ENCODE peak calls at places on chromosomes 3 and 15, in eight cellular contexts. One of them, this sample, is unnamed.

GRCh38 chr15:68980786-68981185 is 33.7 kb upstream of the NOX5 start:
- DNase-seq in stimulated activated CD8-positive, alpha-beta memory T cell treated with anti-CD3 and anti-CD28 coated beads, Interleukin-7, amount 100 ng/mL, for 1 hour: no peak
- DNase-seq in left cardiac atrium: no peak
- DNase-seq in left ventricle myocardium superior: no peak
- DNase-seq in activated naive CD4-positive, alpha-beta T cell: no peak
- DNase-seq in HEK293T: no peak
- DNase-seq in fibroblast of the aortic adventitia: no peak
- DNase-seq in HTR-8/SVneo: no peak
- DNase-seq in this sample: no peak

GRCh38 chr3:17579289-17580031 is 163.0 kb downstream of the TBC1D5 start:
- DNase-seq in HEK293T: no peak
- DNase-seq in HTR-8/SVneo: no peak
- DNase-seq in left ventricle myocardium superior: no peak
- DNase-seq in activated naive CD4-positive, alpha-beta T cell: no peak
- DNase-seq in stimulated activated CD8-positive, alpha-beta memory T cell treated with anti-CD3 and anti-CD28 coated beads, Interleukin-7, amount 100 ng/mL, for 1 hour: no peak
- DNase-seq in left cardiac atrium: no peak
- DNase-seq in fibroblast of the aortic adventitia: peak
- DNase-seq in this sample: no peak

GRCh38 chr3:102360211-102360610 is 74.6 kb upstream of the ZPLD1 start:
- DNase-seq in left ventricle myocardium superior: no peak
- DNase-seq in stimulated activated CD8-positive, alpha-beta memory T cell treated with anti-CD3 and anti-CD28 coated beads, Interleukin-7, amount 100 ng/mL, for 1 hour: no peak
- DNase-seq in HTR-8/SVneo: no peak
- DNase-seq in fibroblast of the aortic adventitia: no peak
- DNase-seq in activated naive CD4-positive, alpha-beta T cell: no peak
- DNase-seq in HEK293T: no peak
- DNase-seq in left cardiac atrium: no peak
- DNase-seq in this sample: no peak

GRCh38 chr3:18770800-18771199 is 345.7 kb upstream of the SATB1 start:
- DNase-seq in stimulated activated CD8-positive, alpha-beta memory T cell treated with anti-CD3 and anti-CD28 coated beads, Interleukin-7, amount 100 ng/mL, for 1 hour: no peak
- DNase-seq in HTR-8/SVneo: no peak
- DNase-seq in activated naive CD4-positive, alpha-beta T cell: no peak
- DNase-seq in HEK293T: no peak
- DNase-seq in left ventricle myocardium superior: no peak
- DNase-seq in fibroblast of the aortic adventitia: no peak
- DNase-seq in left cardiac atrium: no peak
- DNase-seq in this sample: no peak

GRCh38 chr3:136327671-136328070 is 77.5 kb downstream of the PCCB start:
- DNase-seq in HTR-8/SVneo: no peak
- DNase-seq in left ventricle myocardium superior: no peak
- DNase-seq in stimulated activated CD8-positive, alpha-beta memory T cell treated with anti-CD3 and anti-CD28 coated beads, Interleukin-7, amount 100 ng/mL, for 1 hour: no peak
- DNase-seq in activated naive CD4-positive, alpha-beta T cell: no peak
- DNase-seq in HEK293T: no peak
- DNase-seq in fibroblast of the aortic adventitia: no peak
- DNase-seq in left cardiac atrium: no peak
- DNase-seq in this sample: no peak

GRCh38 chr15:81113204-81113657 is 20.8 kb upstream of the CFAP161 start:
- DNase-seq in left ventricle myocardium superior: no peak
- DNase-seq in activated naive CD4-positive, alpha-beta T cell: no peak
- DNase-seq in left cardiac atrium: no peak
- DNase-seq in fibroblast of the aortic adventitia: no peak
- DNase-seq in HTR-8/SVneo: no peak
- DNase-seq in HEK293T: no peak
- DNase-seq in stimulated activated CD8-positive, alpha-beta memory T cell treated with anti-CD3 and anti-CD28 coated beads, Interleukin-7, amount 100 ng/mL, for 1 hour: no peak
- DNase-seq in this sample: no peak

GRCh38 chr3:189170559-189170958 is 1.2 kb upstream of the TPRG1 start:
- DNase-seq in left cardiac atrium: no peak
- DNase-seq in stimulated activated CD8-positive, alpha-beta memory T cell treated with anti-CD3 and anti-CD28 coated beads, Interleukin-7, amount 100 ng/mL, for 1 hour: no peak
- DNase-seq in fibroblast of the aortic adventitia: no peak
- DNase-seq in activated naive CD4-positive, alpha-beta T cell: no peak
- DNase-seq in left ventricle myocardium superior: no peak
- DNase-seq in HEK293T: no peak
- DNase-seq in HTR-8/SVneo: no peak
- DNase-seq in this sample: no peak

GRCh38 chr3:165336786-165337185 is 140.6 kb upstream of the SLITRK3 start:
- DNase-seq in stimulated activated CD8-positive, alpha-beta memory T cell treated with anti-CD3 and anti-CD28 coated beads, Interleukin-7, amount 100 ng/mL, for 1 hour: no peak
- DNase-seq in fibroblast of the aortic adventitia: no peak
- DNase-seq in left cardiac atrium: no peak
- DNase-seq in left ventricle myocardium superior: no peak
- DNase-seq in HEK293T: no peak
- DNase-seq in HTR-8/SVneo: no peak
- DNase-seq in activated naive CD4-positive, alpha-beta T cell: no peak
- DNase-seq in this sample: no peak

GRCh38 chr15:31305375-31305774 is 21.3 kb upstream of the KLF13 start:
- DNase-seq in HTR-8/SVneo: no peak
- DNase-seq in stimulated activated CD8-positive, alpha-beta memory T cell treated with anti-CD3 and anti-CD28 coated beads, Interleukin-7, amount 100 ng/mL, for 1 hour: no peak
- DNase-seq in left cardiac atrium: no peak
- DNase-seq in HEK293T: no peak
- DNase-seq in activated naive CD4-positive, alpha-beta T cell: no peak
- DNase-seq in left ventricle myocardium superior: no peak
- DNase-seq in fibroblast of the aortic adventitia: no peak
- DNase-seq in this sample: no peak

GRCh38 chr3:184604956-184605290 is 43.3 kb downstream of the EPHB3 start:
- DNase-seq in fibroblast of the aortic adventitia: no peak
- DNase-seq in HEK293T: no peak
- DNase-seq in stimulated activated CD8-positive, alpha-beta memory T cell treated with anti-CD3 and anti-CD28 coated beads, Interleukin-7, amount 100 ng/mL, for 1 hour: no peak
- DNase-seq in activated naive CD4-positive, alpha-beta T cell: no peak
- DNase-seq in left cardiac atrium: no peak
- DNase-seq in HTR-8/SVneo: no peak
- DNase-seq in left ventricle myocardium superior: no peak
- DNase-seq in this sample: no peak

GRCh38 chr15:76208786-76209424 is 102.4 kb downstream of the ETFA start:
- DNase-seq in HEK293T: no peak
- DNase-seq in fibroblast of the aortic adventitia: no peak
- DNase-seq in stimulated activated CD8-positive, alpha-beta memory T cell treated with anti-CD3 and anti-CD28 coated beads, Interleukin-7, amount 100 ng/mL, for 1 hour: no peak
- DNase-seq in activated naive CD4-positive, alpha-beta T cell: no peak
- DNase-seq in HTR-8/SVneo: no peak
- DNase-seq in left ventricle myocardium superior: no peak
- DNase-seq in left cardiac atrium: peak
- DNase-seq in this sample: no peak

GRCh38 chr3:42490243-42490642 is 12.2 kb upstream of the VIPR1 start:
- DNase-seq in activated naive CD4-positive, alpha-beta T cell: no peak
- DNase-seq in HEK293T: no peak
- DNase-seq in stimulated activated CD8-positive, alpha-beta memory T cell treated with anti-CD3 and anti-CD28 coated beads, Interleukin-7, amount 100 ng/mL, for 1 hour: no peak
- DNase-seq in left cardiac atrium: no peak
- DNase-seq in HTR-8/SVneo: no peak
- DNase-seq in fibroblast of the aortic adventitia: peak
- DNase-seq in left ventricle myocardium superior: peak
- DNase-seq in this sample: no peak

GRCh38 chr3:125681146-125681545 is 85.8 kb upstream of the OSBPL11 start:
- DNase-seq in stimulated activated CD8-positive, alpha-beta memory T cell treated with anti-CD3 and anti-CD28 coated beads, Interleukin-7, amount 100 ng/mL, for 1 hour: no peak
- DNase-seq in HEK293T: no peak
- DNase-seq in HTR-8/SVneo: no peak
- DNase-seq in left ventricle myocardium superior: no peak
- DNase-seq in activated naive CD4-positive, alpha-beta T cell: no peak
- DNase-seq in left cardiac atrium: no peak
- DNase-seq in fibroblast of the aortic adventitia: no peak
- DNase-seq in this sample: no peak

GRCh38 chr3:33360136-33360825 is 79.9 kb downstream of the UBP1 start:
- DNase-seq in left cardiac atrium: no peak
- DNase-seq in HEK293T: no peak
- DNase-seq in activated naive CD4-positive, alpha-beta T cell: no peak
- DNase-seq in stimulated activated CD8-positive, alpha-beta memory T cell treated with anti-CD3 and anti-CD28 coated beads, Interleukin-7, amount 100 ng/mL, for 1 hour: no peak
- DNase-seq in HTR-8/SVneo: peak
- DNase-seq in left ventricle myocardium superior: no peak
- DNase-seq in fibroblast of the aortic adventitia: peak
- DNase-seq in this sample: no peak

This sample was measured in NCI-H460.